ENCODE peak calls at places on chromosomes 2 and 18, in six cellular contexts. One of them, this sample, is unnamed.

GRCh38 chr2:72917875-72918660 is 749 bp downstream of the EMX1 start:
- DNase-seq in foreskin melanocyte: no peak
- DNase-seq in nucleus accumbens: no peak
- DNase-seq in central memory CD4-positive, alpha-beta T cell: no peak
- DNase-seq in M059J: no peak
- DNase-seq in RPMI8226: peak; percentile 30
- DNase-seq in this sample: no peak

GRCh38 chr2:2505604-2506003 is 174.5 kb upstream of the MYT1L start:
- DNase-seq in foreskin melanocyte: no peak
- DNase-seq in nucleus accumbens: no peak
- DNase-seq in central memory CD4-positive, alpha-beta T cell: no peak
- DNase-seq in M059J: no peak
- DNase-seq in RPMI8226: peak; percentile 64
- DNase-seq in this sample: no peak

GRCh38 chr2:68857446-68857845 is 13.8 kb downstream of the BMP10 start:
- DNase-seq in foreskin melanocyte: no peak
- DNase-seq in nucleus accumbens: no peak
- DNase-seq in central memory CD4-positive, alpha-beta T cell: no peak
- DNase-seq in M059J: no peak
- DNase-seq in RPMI8226: no peak
- DNase-seq in this sample: no peak

GRCh38 chr2:196963043-196963442 is 36.5 kb upstream of the PGAP1 start:
- DNase-seq in foreskin melanocyte: no peak
- DNase-seq in nucleus accumbens: no peak
- DNase-seq in central memory CD4-positive, alpha-beta T cell: no peak
- DNase-seq in M059J: no peak
- DNase-seq in RPMI8226: no peak
- DNase-seq in this sample: peak; percentile 42

GRCh38 chr18:70535041-70535440 is 246.2 kb downstream of the SOCS6 start:
- DNase-seq in foreskin melanocyte: no peak
- DNase-seq in nucleus accumbens: no peak
- DNase-seq in central memory CD4-positive, alpha-beta T cell: no peak
- DNase-seq in M059J: no peak
- DNase-seq in RPMI8226: no peak
- DNase-seq in this sample: no peak

GRCh38 chr2:232632904-232633412 is 446 bp upstream of the EFHD1 start:
- DNase-seq in foreskin melanocyte: no peak
- DNase-seq in nucleus accumbens: peak; percentile 84
- DNase-seq in central memory CD4-positive, alpha-beta T cell: no peak
- DNase-seq in M059J: no peak
- DNase-seq in RPMI8226: no peak
- DNase-seq in this sample: no peak

GRCh38 chr2:236403811-236404210 is 139.6 kb upstream of the ASB18 start:
- DNase-seq in foreskin melanocyte: no peak
- DNase-seq in nucleus accumbens: no peak
- DNase-seq in central memory CD4-positive, alpha-beta T cell: no peak
- DNase-seq in M059J: no peak
- DNase-seq in RPMI8226: no peak
- DNase-seq in this sample: no peak

GRCh38 chr18:28153485-28154065 is 23.4 kb downstream of the CDH2 start:
- DNase-seq in foreskin melanocyte: no peak
- DNase-seq in nucleus accumbens: no peak
- DNase-seq in central memory CD4-positive, alpha-beta T cell: no peak
- DNase-seq in M059J: no peak
- DNase-seq in RPMI8226: no peak
- DNase-seq in this sample: no peak

GRCh38 chr2:232276739-232277313 is 101.7 kb upstream of the ALPP start:
- DNase-seq in foreskin melanocyte: no peak
- DNase-seq in nucleus accumbens: no peak
- DNase-seq in central memory CD4-positive, alpha-beta T cell: no peak
- DNase-seq in M059J: no peak
- DNase-seq in RPMI8226: peak; percentile 23
- DNase-seq in this sample: no peak

GRCh38 chr2:148642891-148643416 is 1.6 kb upstream of the EPC2 start:
- DNase-seq in foreskin melanocyte: no peak
- DNase-seq in nucleus accumbens: no peak
- DNase-seq in central memory CD4-positive, alpha-beta T cell: no peak
- DNase-seq in M059J: peak; percentile 47
- DNase-seq in RPMI8226: no peak
- DNase-seq in this sample: peak; percentile 77

GRCh38 chr18:9835796-9836195 is 50.0 kb upstream of the TXNDC2 start:
- DNase-seq in foreskin melanocyte: no peak
- DNase-seq in nucleus accumbens: no peak
- DNase-seq in central memory CD4-positive, alpha-beta T cell: no peak
- DNase-seq in M059J: no peak
- DNase-seq in RPMI8226: no peak
- DNase-seq in this sample: no peak

GRCh38 chr2:96092896-96093295 is 23.5 kb downstream of the ADRA2B start:
- DNase-seq in foreskin melanocyte: no peak
- DNase-seq in nucleus accumbens: no peak
- DNase-seq in central memory CD4-positive, alpha-beta T cell: no peak
- DNase-seq in M059J: no peak
- DNase-seq in RPMI8226: no peak
- DNase-seq in this sample: no peak

GRCh38 chr18:48824231-48824970 is 126.4 kb downstream of the SMAD7 start:
- DNase-seq in foreskin melanocyte: no peak
- DNase-seq in nucleus accumbens: no peak
- DNase-seq in central memory CD4-positive, alpha-beta T cell: no peak
- DNase-seq in M059J: no peak
- DNase-seq in RPMI8226: no peak
- DNase-seq in this sample: no peak

GRCh38 chr2:85116207-85116606 is 17.0 kb upstream of the TCF7L1 start:
- DNase-seq in foreskin melanocyte: no peak
- DNase-seq in nucleus accumbens: no peak
- DNase-seq in central memory CD4-positive, alpha-beta T cell: no peak
- DNase-seq in M059J: no peak
- DNase-seq in RPMI8226: no peak
- DNase-seq in this sample: no peak

GRCh38 chr2:171630812-171631626 is 56.2 kb upstream of the DYNC1I2 start:
- DNase-seq in foreskin melanocyte: no peak
- DNase-seq in nucleus accumbens: no peak
- DNase-seq in central memory CD4-positive, alpha-beta T cell: no peak
- DNase-seq in M059J: no peak
- DNase-seq in RPMI8226: no peak
- DNase-seq in this sample: no peak

GRCh38 chr18:25560369-25560768 is 208.4 kb upstream of the ZNF521 start:
- DNase-seq in foreskin melanocyte: no peak
- DNase-seq in nucleus accumbens: no peak
- DNase-seq in central memory CD4-positive, alpha-beta T cell: no peak
- DNase-seq in M059J: no peak
- DNase-seq in RPMI8226: no peak
- DNase-seq in this sample: no peak

GRCh38 chr2:100980046-100980445 is 22.0 kb upstream of the RPL31 start:
- DNase-seq in foreskin melanocyte: no peak
- DNase-seq in nucleus accumbens: no peak
- DNase-seq in central memory CD4-positive, alpha-beta T cell: no peak
- DNase-seq in M059J: no peak
- DNase-seq in RPMI8226: no peak
- DNase-seq in this sample: no peak

GRCh38 chr2:153101187-153101586 is 377.4 kb downstream of the RPRM start:
- DNase-seq in foreskin melanocyte: no peak
- DNase-seq in nucleus accumbens: no peak
- DNase-seq in central memory CD4-positive, alpha-beta T cell: no peak
- DNase-seq in M059J: no peak
- DNase-seq in RPMI8226: no peak
- DNase-seq in this sample: no peak

GRCh38 chr2:29920631-29921559 is 491 bp downstream of the ALK start:
- DNase-seq in foreskin melanocyte: peak; percentile 18
- DNase-seq in nucleus accumbens: no peak
- DNase-seq in central memory CD4-positive, alpha-beta T cell: no peak
- DNase-seq in M059J: peak; percentile 48
- DNase-seq in RPMI8226: no peak
- DNase-seq in this sample: no peak

GRCh38 chr2:109322111-109322510 is 193.1 kb downstream of the SH3RF3 start:
- DNase-seq in foreskin melanocyte: no peak
- DNase-seq in nucleus accumbens: no peak
- DNase-seq in central memory CD4-positive, alpha-beta T cell: no peak
- DNase-seq in M059J: peak; percentile 92
- DNase-seq in RPMI8226: no peak
- DNase-seq in this sample: no peak

GRCh38 chr2:127597984-127598380 is 48.0 kb upstream of the GPR17 start:
- DNase-seq in foreskin melanocyte: no peak
- DNase-seq in nucleus accumbens: no peak
- DNase-seq in central memory CD4-positive, alpha-beta T cell: no peak
- DNase-seq in M059J: peak; percentile 86
- DNase-seq in RPMI8226: no peak
- DNase-seq in this sample: peak; percentile 42

GRCh38 chr2:161077367-161078210 is 82.6 kb upstream of the TANK start:
- DNase-seq in foreskin melanocyte: no peak
- DNase-seq in nucleus accumbens: no peak
- DNase-seq in central memory CD4-positive, alpha-beta T cell: peak; percentile 80
- DNase-seq in M059J: peak; percentile 65
- DNase-seq in RPMI8226: no peak
- DNase-seq in this sample: peak; percentile 64

GRCh38 chr2:220315098-220315785 is 687.8 kb downstream of the SLC4A3 start:
- DNase-seq in foreskin melanocyte: no peak
- DNase-seq in nucleus accumbens: no peak
- DNase-seq in central memory CD4-positive, alpha-beta T cell: no peak
- DNase-seq in M059J: no peak
- DNase-seq in RPMI8226: no peak
- DNase-seq in this sample: no peak

GRCh38 chr18:79965119-79965902 is 868 bp downstream of the HSBP1L1 start:
- DNase-seq in foreskin melanocyte: peak; percentile 69
- DNase-seq in nucleus accumbens: peak; percentile 29
- DNase-seq in central memory CD4-positive, alpha-beta T cell: peak; percentile 17
- DNase-seq in M059J: peak; percentile 67
- DNase-seq in RPMI8226: peak; percentile 27
- DNase-seq in this sample: no peak

GRCh38 chr2:156319811-156320490 is 12.6 kb downstream of the NR4A2 start:
- DNase-seq in foreskin melanocyte: no peak
- DNase-seq in nucleus accumbens: no peak
- DNase-seq in central memory CD4-positive, alpha-beta T cell: peak; percentile 4
- DNase-seq in M059J: no peak
- DNase-seq in RPMI8226: no peak
- DNase-seq in this sample: no peak

GRCh38 chr2:231146656-231147055 is 21.8 kb upstream of the HTR2B start:
- DNase-seq in foreskin melanocyte: no peak
- DNase-seq in nucleus accumbens: no peak
- DNase-seq in central memory CD4-positive, alpha-beta T cell: no peak
- DNase-seq in M059J: no peak
- DNase-seq in RPMI8226: no peak
- DNase-seq in this sample: no peak

GRCh38 chr2:72676341-72677025 is 149.3 kb downstream of the EXOC6B start:
- DNase-seq in foreskin melanocyte: no peak
- DNase-seq in nucleus accumbens: no peak
- DNase-seq in central memory CD4-positive, alpha-beta T cell: no peak
- DNase-seq in M059J: peak; percentile 66
- DNase-seq in RPMI8226: no peak
- DNase-seq in this sample: no peak

GRCh38 chr18:46321954-46322353 is 217.8 kb downstream of the HAUS1 start:
- DNase-seq in foreskin melanocyte: no peak
- DNase-seq in nucleus accumbens: no peak
- DNase-seq in central memory CD4-positive, alpha-beta T cell: no peak
- DNase-seq in M059J: peak; percentile 89
- DNase-seq in RPMI8226: no peak
- DNase-seq in this sample: peak; percentile 7

GRCh38 chr2:174787485-174788205 is 23.4 kb upstream of the CHRNA1 start:
- DNase-seq in foreskin melanocyte: no peak
- DNase-seq in nucleus accumbens: no peak
- DNase-seq in central memory CD4-positive, alpha-beta T cell: no peak
- DNase-seq in M059J: peak; percentile 88
- DNase-seq in RPMI8226: no peak
- DNase-seq in this sample: peak; percentile 76

GRCh38 chr2:107588960-107589542 is 237.6 kb upstream of the RGPD4 start:
- DNase-seq in foreskin melanocyte: no peak
- DNase-seq in nucleus accumbens: no peak
- DNase-seq in central memory CD4-positive, alpha-beta T cell: no peak
- DNase-seq in M059J: no peak
- DNase-seq in RPMI8226: no peak
- DNase-seq in this sample: peak; percentile 50

GRCh38 chr2:43070676-43071491 is 155.5 kb downstream of the ZFP36L2 start:
- DNase-seq in foreskin melanocyte: no peak
- DNase-seq in nucleus accumbens: no peak
- DNase-seq in central memory CD4-positive, alpha-beta T cell: no peak
- DNase-seq in M059J: no peak
- DNase-seq in RPMI8226: no peak
- DNase-seq in this sample: no peak

GRCh38 chr2:152097291-152098032 is 1.4 kb downstream of the CACNB4 start:
- DNase-seq in foreskin melanocyte: no peak
- DNase-seq in nucleus accumbens: no peak
- DNase-seq in central memory CD4-positive, alpha-beta T cell: no peak
- DNase-seq in M059J: peak; percentile 43
- DNase-seq in RPMI8226: no peak
- DNase-seq in this sample: peak; percentile 36

GRCh38 chr2:113149553-113150257 is 22.3 kb downstream of the IL1RN start:
- DNase-seq in foreskin melanocyte: no peak
- DNase-seq in nucleus accumbens: no peak
- DNase-seq in central memory CD4-positive, alpha-beta T cell: no peak
- DNase-seq in M059J: no peak
- DNase-seq in RPMI8226: no peak
- DNase-seq in this sample: no peak

GRCh38 chr2:205047273-205047839 is 502.1 kb downstream of the PARD3B start:
- DNase-seq in foreskin melanocyte: no peak
- DNase-seq in nucleus accumbens: no peak
- DNase-seq in central memory CD4-positive, alpha-beta T cell: no peak
- DNase-seq in M059J: no peak
- DNase-seq in RPMI8226: no peak
- DNase-seq in this sample: no peak

This sample was measured in HT1080.